ENCODE peak calls at places on chromosome 1, in nine cellular contexts. O is T1000, F is RWPE1, Y is HFF-Myc, A is head of caudate nucleus, W is mesendoderm, K is cerebellar cortex, Q is NCI-H2171 treated with DMSO at 0.1 percent for 48 hours, X is WTC11. P is an unnamed sample.

GRCh38 chr1:243549108-243549507 is 293.3 kb downstream of the SDCCAG8 start:
- DNase-seq in K (no peak), A (no peak), Y (no peak), F (peak; percentile 36), O (no peak), Q (no peak), W (no peak), X (no peak), P (no peak)

GRCh38 chr1:76082084-76082483 is 7.5 kb downstream of the ST6GALNAC3 start:
- DNase-seq in X (no peak), Y (no peak), O (no peak), W (peak; percentile 33), F (no peak), Q (no peak), A (no peak), K (no peak), P (no peak)

GRCh38 chr1:52658795-52659194 is 25.8 kb downstream of the SHISAL2A start:
- DNase-seq in F (no peak), A (no peak), O (no peak), K (no peak), W (no peak), Q (no peak), Y (no peak), X (no peak), P (no peak)

GRCh38 chr1:219875860-219876259 is 52.5 kb downstream of the SLC30A10 start:
- DNase-seq in K (no peak), Y (no peak), X (no peak), O (no peak), A (no peak), Q (no peak), F (no peak), W (no peak), P (no peak)

GRCh38 chr1:165755393-165756010 is 13.2 kb downstream of the TMCO1 start:
- DNase-seq in A (no peak), K (no peak), Y (no peak), O (no peak), X (no peak), W (no peak), Q (no peak), F (no peak), P (no peak)

GRCh38 chr1:207848234-207848633 is 62.7 kb downstream of the CD34 start:
- DNase-seq in K (no peak), Y (no peak), W (no peak), A (no peak), Q (no peak), F (peak; percentile 85), X (no peak), O (no peak), P (no peak)

GRCh38 chr1:67213164-67213563 is 46.9 kb downstream of the IL23R start:
- DNase-seq in Q (peak; percentile 16), A (no peak), Y (no peak), O (no peak), K (peak; percentile 44), W (peak; percentile 66), X (peak; percentile 17), F (peak; percentile 30), P (no peak)

GRCh38 chr1:66446261-66447001 is 87.5 kb upstream of the SGIP1 start:
- DNase-seq in O (peak; percentile 38), X (no peak), Q (peak; percentile 73), W (peak; percentile 70), A (no peak), F (peak; percentile 64), Y (peak; percentile 56), K (peak; percentile 72), P (no peak)

GRCh38 chr1:211473823-211474222 is 18.1 kb downstream of the RD3 start:
- DNase-seq in A (no peak), W (no peak), O (no peak), F (no peak), K (no peak), Y (no peak), Q (no peak), X (no peak), P (no peak)

GRCh38 chr1:155657463-155657862 is 31.1 kb downstream of the YY1AP1 start:
- DNase-seq in A (no peak), X (no peak), Y (no peak), O (no peak), Q (no peak), K (peak; percentile 53), W (no peak), F (no peak), P (no peak)

GRCh38 chr1:21647431-21648373 is 21.5 kb downstream of the RAP1GAP start:
- DNase-seq in Q (no peak), X (peak; percentile 91), F (peak; percentile 80), A (no peak), O (peak; percentile 39), K (peak; percentile 47), W (peak; percentile 93), Y (peak; percentile 61), P (no peak)

GRCh38 chr1:20322825-20323612 is 32.3 kb downstream of the VWA5B1 start:
- DNase-seq in Q (no peak), K (no peak), F (peak; percentile 20), X (no peak), O (no peak), A (no peak), Y (no peak), W (no peak), P (no peak)